ENCODE peak calls at places on chromosomes 16 and 17, in seven cellular contexts. X is A549, U is HCT116, D is SK-N-SH, I is HepG2, O is K562, V is GM23338. Q is an unnamed sample.

GRCh38 chr17:27603870-27604794 is 26.9 kb upstream of the LGALS9 start:
- DNase-seq in X (no peak), U (no peak), D (no peak), I (no peak), O (no peak), V (no peak), Q (no peak)

GRCh38 chr17:60102632-60103047 is 23.9 kb upstream of the HEATR6 start:
- DNase-seq in X (peak), U (no peak), D (no peak), I (no peak), O (no peak), V (no peak), Q (peak)

GRCh38 chr17:21218101-21218500 is 4.1 kb upstream of the TMEM11 start:
- DNase-seq in X (no peak), U (no peak), D (peak), I (no peak), O (no peak), V (peak), Q (no peak)

GRCh38 chr16:31569360-31569717 is 41.6 kb downstream of the AHSP start:
- DNase-seq in X (no peak), U (no peak), D (peak), I (no peak), O (no peak), V (peak), Q (no peak)

GRCh38 chr16:28981517-28981916 is 3.3 kb upstream of the LAT start:
- DNase-seq in X (peak), U (no peak), D (peak), I (peak), O (peak), V (peak), Q (peak)

GRCh38 chr16:73308776-73309175 is 260.8 kb upstream of the ZFHX3 start:
- DNase-seq in X (no peak), U (no peak), D (no peak), I (no peak), O (no peak), V (no peak), Q (no peak)

GRCh38 chr17:51833045-51833444 is 325.5 kb downstream of the CA10 start:
- DNase-seq in X (no peak), U (no peak), D (no peak), I (no peak), O (no peak), V (peak), Q (no peak)

GRCh38 chr16:138049-138417 is 440 bp downstream of the NPRL3 start:
- DNase-seq in X (peak), U (no peak), D (peak), I (no peak), O (peak), V (peak), Q (peak)

GRCh38 chr17:50943575-50943933 is 77.4 kb upstream of the TOB1 start:
- DNase-seq in X (no peak), U (no peak), D (peak), I (no peak), O (no peak), V (no peak), Q (no peak)

GRCh38 chr17:61406871-61407210 is 7.2 kb downstream of the TBX2 start:
- DNase-seq in X (no peak), U (no peak), D (peak), I (no peak), O (no peak), V (no peak), Q (no peak)

GRCh38 chr16:22375117-22375962 is 921 bp upstream of the CDR2 start:
- DNase-seq in X (no peak), U (no peak), D (peak), I (peak), O (no peak), V (peak), Q (no peak)

GRCh38 chr17:72477529-72477928 is 356.7 kb downstream of the SOX9 start:
- DNase-seq in X (no peak), U (no peak), D (no peak), I (no peak), O (no peak), V (no peak), Q (no peak)

GRCh38 chr16:14202697-14203096 is 131.6 kb downstream of the MRTFB start:
- DNase-seq in X (no peak), U (peak), D (peak), I (peak), O (peak), V (peak), Q (no peak)

GRCh38 chr17:79202476-79202875 is 127.9 kb downstream of the ENGASE start:
- DNase-seq in X (no peak), U (no peak), D (peak), I (no peak), O (no peak), V (no peak), Q (no peak)

GRCh38 chr16:81823111-81823510 is 44.0 kb downstream of the PLCG2 start:
- DNase-seq in X (no peak), U (no peak), D (no peak), I (no peak), O (no peak), V (no peak), Q (peak)

GRCh38 chr16:19507882-19508281 is 14.0 kb downstream of the GDE1 start:
- DNase-seq in X (no peak), U (no peak), D (no peak), I (no peak), O (no peak), V (no peak), Q (no peak)

GRCh38 chr17:49987681-49988441 is 7.2 kb downstream of the DLX3 start:
- DNase-seq in X (no peak), U (no peak), D (peak), I (no peak), O (no peak), V (peak), Q (no peak)

GRCh38 chr16:2230376-2230775 is 5.9 kb upstream of the DNASE1L2 start:
- DNase-seq in X (no peak), U (no peak), D (no peak), I (no peak), O (no peak), V (no peak), Q (no peak)

GRCh38 chr17:48244121-48244711 is 136.7 kb downstream of the SNX11 start:
- DNase-seq in X (peak), U (peak), D (no peak), I (no peak), O (no peak), V (no peak), Q (peak)

GRCh38 chr17:15999141-15999973 is at the start of the genes TTC19 and ZSWIM7:
- DNase-seq in X (peak), U (peak), D (peak), I (peak), O (peak), V (peak), Q (peak)

GRCh38 chr16:11224894-11225676 is 30.9 kb downstream of the SOCS1 start:
- DNase-seq in X (no peak), U (no peak), D (no peak), I (no peak), O (no peak), V (no peak), Q (peak)

GRCh38 chr16:50466170-50466569 is 82.0 kb upstream of the NKD1 start:
- DNase-seq in X (no peak), U (no peak), D (no peak), I (no peak), O (no peak), V (no peak), Q (no peak)

DNA sequence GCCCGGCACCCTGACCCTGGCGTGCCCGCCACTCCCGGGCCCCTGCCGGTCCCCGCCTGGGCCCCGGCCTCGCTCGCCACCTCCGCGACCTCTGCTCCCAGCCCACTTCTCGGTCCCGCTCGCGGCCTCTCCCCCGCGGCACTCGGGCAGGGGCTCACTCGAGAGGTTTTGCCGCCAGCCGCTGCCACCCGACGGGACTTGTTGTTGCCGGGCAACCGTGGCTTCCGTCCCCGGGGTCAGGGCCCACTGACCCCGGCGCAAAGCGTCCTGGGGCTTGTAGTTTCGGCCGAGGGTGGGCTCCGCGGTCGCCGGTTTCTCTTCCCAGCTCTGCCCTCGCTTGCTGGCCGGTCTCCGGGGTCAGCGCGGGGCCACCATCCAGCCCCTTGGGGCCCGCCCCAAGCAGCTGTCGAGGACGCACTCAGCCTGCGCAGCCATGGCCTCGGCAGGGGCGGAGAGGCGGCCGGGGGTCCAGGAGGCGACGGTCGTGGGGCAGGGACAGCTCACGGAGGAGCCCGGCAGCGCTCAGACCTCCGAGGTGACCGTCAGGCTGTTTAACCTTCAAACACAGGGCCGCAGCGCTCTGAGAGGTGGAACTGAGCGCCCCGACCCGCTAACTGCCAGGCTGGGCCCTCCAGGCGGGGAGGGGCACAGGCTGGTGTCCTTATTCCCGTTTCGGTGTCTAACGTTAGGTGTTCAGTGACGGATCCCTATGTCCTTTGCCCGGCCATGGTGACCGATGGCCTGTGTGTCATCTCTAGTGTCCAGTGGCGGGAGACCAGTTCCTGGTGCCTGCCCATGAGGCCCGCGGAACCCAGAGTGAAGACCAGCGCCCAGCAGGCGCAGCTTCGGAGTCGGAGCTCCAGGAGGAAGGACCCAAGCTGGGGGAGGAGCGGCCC is at the start of the genes C16orf86 and ENKD1:
- DNase-seq in X (peak), U (peak), D (peak), I (peak), O (peak), V (peak), Q (peak)
- TF ChIP-seq CTCF in X (no peak), U (no peak), D (no peak), I (peak), O (no peak), V (no peak), Q (no peak)

DNA sequence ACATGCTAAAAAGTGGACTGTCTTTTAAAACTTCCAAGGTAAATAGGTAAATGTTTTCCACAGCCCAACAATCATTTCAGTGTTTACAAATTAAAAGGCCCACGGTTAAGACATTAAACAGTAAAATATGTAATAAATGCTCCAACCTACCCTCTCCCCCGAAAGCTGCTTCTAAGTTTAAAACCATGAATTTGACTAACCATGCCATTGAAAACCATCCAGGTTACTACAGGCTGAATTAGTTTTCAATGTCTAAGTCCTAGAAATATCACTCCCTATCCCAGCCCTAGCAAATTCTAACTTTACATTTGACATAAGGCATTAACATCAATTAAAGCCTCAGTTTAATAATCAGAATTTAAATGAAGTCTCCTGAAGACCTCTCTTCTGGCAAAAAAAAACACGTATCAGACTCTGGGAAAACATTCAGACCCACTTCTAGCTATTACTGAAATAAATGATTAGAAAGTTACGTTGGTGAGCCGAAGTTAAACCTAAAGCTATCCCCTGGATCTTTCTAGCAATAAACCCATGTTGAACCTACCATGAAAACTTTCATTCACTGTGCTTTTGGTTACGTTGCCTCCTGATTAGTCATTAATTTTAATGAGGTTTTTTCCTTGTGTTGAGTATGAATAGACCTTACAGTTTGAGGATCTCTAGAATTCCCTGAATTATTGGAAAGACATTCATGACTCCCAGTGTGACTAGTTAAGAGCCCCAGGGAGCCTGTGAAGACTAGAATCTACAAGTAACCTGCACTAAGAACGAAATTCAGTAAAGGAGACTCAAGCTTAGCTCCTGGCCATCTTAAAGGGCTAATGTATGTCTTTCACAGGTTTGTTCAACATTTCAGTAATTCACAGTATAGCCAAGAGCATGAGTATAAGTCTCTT is 1.7 kb upstream of the POLG2 start:
- DNase-seq in X (no peak), U (no peak), D (no peak), I (no peak), O (no peak), V (no peak), Q (no peak)
- H3K4me3 ChIP-seq in X (no peak), U (no peak), D (no peak), I (no peak), O (no peak), V (peak), Q (no peak)

GRCh38 chr16:85316321-85316919 is 204.1 kb upstream of the CIBAR2 start:
- DNase-seq in X (peak), U (peak), D (peak), I (peak), O (peak), V (peak), Q (peak)
- TF ChIP-seq REST in X (no peak), U (no peak), D (no peak), I (no peak), O (no peak), V (no peak), Q (no peak)

GRCh38 chr17:68289936-68290267 is 1.0 kb downstream of the SLC16A6 start:
- DNase-seq in X (no peak), U (no peak), D (no peak), I (no peak), O (no peak), V (no peak), Q (no peak)

GRCh38 chr17:68289473-68289872 is 1.5 kb downstream of the SLC16A6 start:
- DNase-seq in X (no peak), U (no peak), D (no peak), I (no peak), O (no peak), V (no peak), Q (no peak)

GRCh38 chr17:68288375-68288774 is 2.6 kb downstream of the SLC16A6 start:
- DNase-seq in X (no peak), U (no peak), D (no peak), I (no peak), O (no peak), V (no peak), Q (peak)

GRCh38 chr17:68290268-68290954 is 516 bp downstream of the SLC16A6 start:
- DNase-seq in X (no peak), U (no peak), D (peak), I (no peak), O (no peak), V (peak), Q (no peak)

DNA sequence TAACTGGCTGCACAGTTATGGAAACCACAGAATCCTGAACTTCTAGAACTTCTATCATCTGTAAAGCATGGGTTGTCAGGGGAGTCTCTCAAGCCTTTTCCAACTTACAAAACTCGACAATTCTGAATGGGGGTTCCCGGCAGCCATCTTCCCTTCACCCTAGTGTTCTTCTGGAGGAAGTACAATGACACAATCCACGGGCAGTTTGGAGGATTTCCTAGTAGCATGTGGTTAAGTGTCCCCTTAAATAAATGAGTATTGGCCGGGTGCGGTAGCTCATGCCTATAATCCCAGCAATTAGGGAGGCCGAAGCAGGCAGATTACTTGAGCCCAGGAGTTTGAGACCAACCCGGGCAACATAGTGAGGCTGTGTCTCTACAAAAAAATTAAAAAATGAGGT is 2.1 kb downstream of the SLC16A6 start:
- DNase-seq in X (no peak), U (no peak), D (no peak), I (no peak), O (no peak), V (peak), Q (peak)
- TF ChIP-seq CTCF in X (no peak), U (peak), D (no peak), I (no peak), O (no peak), V (peak), Q (no peak)

Q was measured in HL-60.